ENCODE peak calls at places on chromosomes 1 and 21, in four cellular contexts. R, L, T and K are unnamed samples.

GRCh38 chr21:26946744-26947446 is 20.0 kb downstream of the ADAMTS5 start:
- DNase-seq in R (no peak), L (no peak), T (no peak), K (no peak)

GRCh38 chr1:163069142-163069541 is at the start of gene RGS4:
- DNase-seq in R (no peak), L (peak), T (peak), K (peak)

GRCh38 chr1:233673947-233674431 is 60.1 kb downstream of the KCNK1 start:
- DNase-seq in R (no peak), L (no peak), T (no peak), K (no peak)

GRCh38 chr1:45353685-45354084 is 13.4 kb upstream of the MUTYH start:
- DNase-seq in R (no peak), L (no peak), T (no peak), K (no peak)

GRCh38 chr1:237814319-237814924 is 76.3 kb downstream of the ZP4 start:
- DNase-seq in R (no peak), L (peak), T (no peak), K (no peak)

GRCh38 chr1:180230791-180231505 is 884 bp downstream of the LHX4 start:
- DNase-seq in R (no peak), L (peak), T (no peak), K (no peak)

GRCh38 chr1:177238967-177239366 is 68.2 kb downstream of the BRINP2 start:
- DNase-seq in R (no peak), L (no peak), T (no peak), K (no peak)

GRCh38 chr1:215526147-215526845 is 40.8 kb upstream of the KCTD3 start:
- DNase-seq in R (peak), L (peak), T (no peak), K (no peak)

GRCh38 chr1:9539829-9540550 is 725 bp downstream of the SLC25A33 start:
- DNase-seq in R (peak), L (no peak), T (peak), K (peak)

GRCh38 chr21:42051788-42052187 is 19.3 kb upstream of the UMODL1 start:
- DNase-seq in R (no peak), L (no peak), T (no peak), K (no peak)

GRCh38 chr1:42966688-42967609 is 8.3 kb upstream of the SLC2A1 start:
- DNase-seq in R (no peak), L (peak), T (no peak), K (no peak)

GRCh38 chr1:242847390-242847993 is 323.0 kb upstream of the PLD5 start:
- DNase-seq in R (no peak), L (peak), T (no peak), K (no peak)

GRCh38 chr1:246923900-246924299 is 7.8 kb downstream of the AHCTF1 start:
- DNase-seq in R (no peak), L (no peak), T (no peak), K (no peak)

GRCh38 chr1:219312967-219313366 is 139.3 kb downstream of the LYPLAL1 start:
- DNase-seq in R (no peak), L (peak), T (no peak), K (no peak)

GRCh38 chr21:31554511-31555022 is 104.9 kb upstream of the SOD1 start:
- DNase-seq in R (peak), L (peak), T (no peak), K (no peak)

GRCh38 chr1:159933347-159933746 is 8.0 kb upstream of the TAGLN2 start:
- DNase-seq in R (no peak), L (no peak), T (no peak), K (no peak)

GRCh38 chr1:160135051-160135592 is 16.3 kb upstream of the ATP1A4 start:
- DNase-seq in R (no peak), L (no peak), T (no peak), K (no peak)

GRCh38 chr1:176136891-176137290 is 70.2 kb downstream of the COP1 start:
- DNase-seq in R (no peak), L (no peak), T (no peak), K (no peak)

GRCh38 chr1:22969224-22969829 is 3.3 kb downstream of the LACTBL1 start:
- DNase-seq in R (no peak), L (peak), T (no peak), K (no peak)

GRCh38 chr1:93749894-93750301 is 68.3 kb upstream of the BCAR3 start:
- DNase-seq in R (peak), L (peak), T (no peak), K (no peak)

GRCh38 chr21:44761011-44761729 is 40.5 kb downstream of the UBE2G2 start:
- DNase-seq in R (no peak), L (no peak), T (no peak), K (no peak)

GRCh38 chr1:108141604-108142003 is 58.5 kb downstream of the SLC25A24 start:
- DNase-seq in R (no peak), L (peak), T (no peak), K (no peak)

GRCh38 chr21:42645211-42646075 is 8.0 kb upstream of the PDE9A start:
- DNase-seq in R (no peak), L (no peak), T (no peak), K (no peak)

GRCh38 chr1:209875510-209875909 is 47.7 kb downstream of the UTP25 start:
- DNase-seq in R (no peak), L (peak), T (no peak), K (no peak)
- TF ChIP-seq CTCF in R (no peak), L (peak), T (no peak), K (peak)

DNA sequence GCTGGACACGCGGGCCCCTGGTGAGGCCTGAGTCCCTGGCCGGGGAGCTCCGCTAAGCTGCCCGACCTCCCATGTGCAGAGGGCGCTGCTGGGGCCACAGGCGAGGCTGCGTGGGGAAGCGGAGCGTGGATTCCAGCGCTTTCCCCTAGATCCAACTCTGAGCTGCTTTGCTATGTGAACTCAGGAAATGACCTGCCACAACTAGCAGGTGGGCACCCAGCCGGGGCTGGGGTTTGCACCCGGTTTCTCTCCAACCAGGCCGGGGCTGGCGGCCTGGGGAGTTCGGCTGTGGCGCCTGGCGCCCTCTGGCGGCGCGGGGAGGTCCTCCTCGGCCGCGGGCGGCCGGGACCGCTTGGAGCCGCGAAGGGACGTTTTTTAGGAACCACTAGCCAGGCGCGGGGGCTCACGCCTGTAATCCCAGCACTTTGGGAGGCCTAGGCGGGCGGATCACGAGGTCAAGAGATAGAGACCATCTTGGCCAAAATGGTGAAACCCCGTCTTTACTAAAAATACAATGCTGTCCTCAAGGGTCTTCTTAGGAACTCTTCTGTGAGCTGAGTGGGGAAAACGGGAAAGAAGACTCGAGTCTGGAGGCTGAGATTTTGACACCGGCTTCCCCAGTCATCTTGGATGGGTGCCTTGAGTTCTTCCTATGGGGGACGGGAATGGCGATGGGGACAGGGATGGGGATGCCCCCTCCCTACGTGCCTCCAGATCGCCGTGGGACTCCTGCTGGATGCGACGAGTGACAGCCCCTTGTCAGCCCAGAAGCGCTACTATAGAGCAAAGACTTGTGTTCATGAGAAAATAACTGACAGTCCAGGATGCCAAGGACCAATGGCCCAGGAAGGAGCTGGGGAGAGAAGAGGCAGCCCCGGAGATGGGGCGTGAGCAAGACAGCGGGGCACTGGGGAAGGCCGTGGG is 12.6 kb downstream of the PYCR2 start:
- DNase-seq in R (peak), L (peak), T (peak), K (peak)
- TF ChIP-seq CTCF in R (peak), L (peak), T (peak), K (peak)

GRCh38 chr1:85884372-85885035 is 176.3 kb upstream of the ZNHIT6 start:
- DNase-seq in R (no peak), L (peak), T (no peak), K (no peak)
- TF ChIP-seq CTCF in R (no peak), L (peak), T (no peak), K (peak)

DNA sequence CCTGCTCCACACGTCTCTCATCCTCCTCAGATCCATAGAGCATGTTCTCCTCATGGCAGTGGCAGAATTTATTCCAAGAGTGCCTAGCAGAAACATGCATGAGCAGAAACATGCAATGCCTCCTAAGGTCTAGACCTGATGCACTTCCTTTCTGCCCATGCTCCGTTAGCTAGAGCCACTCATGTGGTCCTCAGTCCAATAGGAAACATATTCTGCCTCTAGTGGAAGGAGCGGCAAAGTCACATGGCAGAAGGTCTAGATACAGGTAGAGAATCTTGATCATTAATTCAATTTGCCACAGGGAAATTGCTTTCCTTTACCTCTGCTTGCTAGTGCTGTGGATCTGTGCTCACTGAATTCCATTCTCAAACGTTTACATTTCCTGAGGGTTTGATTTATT is 130.4 kb downstream of the KIF26B start:
- DNase-seq in R (no peak), L (no peak), T (no peak), K (no peak)
- TF ChIP-seq CTCF in R (no peak), L (no peak), T (no peak), K (no peak)

DNA sequence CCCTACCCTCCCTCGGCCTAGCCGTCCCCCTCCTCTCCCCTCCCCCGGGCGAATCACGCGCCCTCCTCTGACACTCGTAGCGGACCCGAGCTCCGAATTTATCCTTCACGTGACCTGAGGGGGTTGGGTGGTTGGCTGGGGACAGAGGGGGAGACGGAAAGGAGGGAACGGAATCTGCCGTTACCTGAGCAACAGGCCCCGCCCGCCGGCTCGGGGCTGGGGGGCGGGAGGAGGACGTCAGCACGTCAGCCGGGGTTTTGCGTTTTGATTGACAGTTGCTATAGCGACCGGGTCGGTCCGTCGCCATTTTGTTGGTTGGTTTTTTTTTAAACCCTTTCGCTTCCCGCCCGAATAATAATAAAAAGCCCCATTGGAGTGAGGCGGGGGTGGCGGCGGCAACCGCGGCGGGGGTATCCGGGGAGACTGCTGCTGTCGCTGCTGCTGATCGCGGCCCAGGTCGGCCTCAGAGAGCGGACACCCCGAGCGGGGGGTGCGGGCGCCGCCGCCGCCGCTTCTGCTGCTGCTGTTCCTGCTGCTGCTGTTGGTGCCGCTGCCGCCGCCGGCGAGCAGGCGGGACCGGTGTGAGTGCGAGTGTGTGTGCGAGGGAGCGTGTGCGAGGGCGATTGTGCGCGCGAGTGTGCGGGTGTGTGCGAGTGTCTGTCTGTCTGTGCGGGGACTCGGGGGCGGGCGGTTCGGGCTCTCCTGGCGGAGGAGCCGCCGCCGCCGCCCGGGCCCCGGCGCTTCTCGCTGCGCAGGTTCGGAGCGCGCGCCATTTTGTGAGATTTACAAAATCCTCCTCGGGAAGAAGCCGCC is at the start of gene DYRK1A:
- DNase-seq in R (peak), L (peak), T (peak), K (peak)
- TF ChIP-seq CTCF in R (no peak), L (no peak), T (no peak), K (no peak)

GRCh38 chr1:150236614-150236934 is 662 bp upstream of the ANP32E start:
- DNase-seq in R (no peak), L (no peak), T (no peak), K (no peak)
- TF ChIP-seq CTCF in R (no peak), L (no peak), T (no peak), K (no peak)

DNA sequence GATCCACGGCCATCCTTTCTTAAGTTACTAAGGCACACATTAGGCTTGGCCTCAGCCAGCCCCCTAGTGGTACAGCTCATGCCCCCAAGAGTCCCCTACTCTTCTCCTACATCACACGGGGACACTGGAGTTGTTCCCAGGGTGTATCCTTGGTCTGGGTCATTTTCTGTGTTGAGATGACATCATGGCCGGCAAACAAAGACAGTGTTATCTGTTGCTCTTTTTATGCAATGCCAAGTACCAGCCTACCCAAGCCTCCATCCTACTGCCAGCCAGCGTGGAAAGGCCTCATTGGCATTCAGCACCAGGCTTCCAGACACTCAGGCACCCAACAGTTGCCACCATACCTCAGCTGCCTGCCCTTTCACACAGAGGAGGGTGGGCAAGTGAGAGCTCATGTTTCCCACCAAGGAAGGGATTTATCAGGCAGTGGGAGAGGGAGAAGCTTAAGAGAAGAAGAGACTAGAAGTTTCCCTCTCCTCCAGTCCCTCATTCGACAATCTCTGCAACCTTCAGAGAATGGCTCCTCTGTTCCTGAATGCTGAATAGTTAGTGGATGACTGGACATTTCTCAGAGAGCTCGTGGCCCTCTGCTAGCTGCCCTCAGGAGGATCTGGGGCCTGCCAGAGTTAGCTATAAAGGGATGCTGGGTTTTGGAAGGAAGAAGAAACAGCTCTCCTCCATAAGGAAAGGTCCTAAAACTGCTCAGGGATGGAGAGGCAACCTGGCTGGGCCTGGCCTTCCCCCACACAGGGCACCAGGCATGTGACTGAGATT is 17.7 kb downstream of the CBR1 start:
- DNase-seq in R (no peak), L (no peak), T (no peak), K (no peak)
- TF ChIP-seq CTCF in R (no peak), L (peak), T (no peak), K (no peak)